ENCODE peak calls at places on chromosomes 12 and 14, in five cellular contexts. Q is HCT116, G is GM12892, B is stomach, H is GM23338. X is an unnamed sample.

GRCh38 chr14:63287661-63288483 is 30.9 kb downstream of the GPHB5 start:
- DNase-seq in Q (no peak), G (no peak), B (no peak), H (no peak), X (no peak)

GRCh38 chr12:109463776-109464175 is 13.3 kb downstream of the KCTD10 start:
- DNase-seq in Q (no peak), G (no peak), B (no peak), H (no peak), X (no peak)

GRCh38 chr12:63845726-63846125 is 1.2 kb downstream of the SRGAP1 start:
- DNase-seq in Q (no peak), G (no peak), B (no peak), H (no peak), X (no peak)

GRCh38 chr14:31142455-31143087 is 65.0 kb downstream of the HECTD1 start:
- DNase-seq in Q (no peak), G (no peak), B (no peak), H (no peak), X (no peak)

GRCh38 chr12:93089805-93090569 is 160.9 kb upstream of the EEA1 start:
- DNase-seq in Q (peak), G (no peak), B (no peak), H (no peak), X (peak)

GRCh38 chr12:64696065-64696741 is 63.0 kb downstream of the GNS start:
- DNase-seq in Q (no peak), G (no peak), B (no peak), H (no peak), X (no peak)

GRCh38 chr12:46404225-46404631 is 31.7 kb upstream of the SLC38A2 start:
- DNase-seq in Q (no peak), G (no peak), B (no peak), H (no peak), X (no peak)

GRCh38 chr12:87150969-87151662 is 878.1 kb downstream of the C12orf50 start:
- DNase-seq in Q (no peak), G (no peak), B (no peak), H (no peak), X (no peak)

GRCh38 chr14:33796356-33796755 is 154.5 kb downstream of the EGLN3 start:
- DNase-seq in Q (no peak), G (no peak), B (no peak), H (no peak), X (no peak)

GRCh38 chr12:45605624-45606023 is 123.9 kb upstream of the ARID2 start:
- DNase-seq in Q (no peak), G (no peak), B (no peak), H (no peak), X (no peak)

GRCh38 chr14:69727860-69728259 is 39.1 kb upstream of the SRSF5 start:
- DNase-seq in Q (no peak), G (no peak), B (no peak), H (no peak), X (no peak)

GRCh38 chr12:62434504-62435336 is 31.9 kb upstream of the MON2 start:
- DNase-seq in Q (no peak), G (no peak), B (peak), H (no peak), X (peak)

GRCh38 chr14:105617201-105617777 is 90.9 kb downstream of the TMEM121 start:
- DNase-seq in Q (no peak), G (no peak), B (no peak), H (no peak), X (no peak)

GRCh38 chr14:61527325-61528100 is 167.8 kb upstream of the HIF1A start:
- DNase-seq in Q (no peak), G (no peak), B (no peak), H (no peak), X (no peak)

GRCh38 chr12:13727707-13728147 is 253.7 kb downstream of the GRIN2B start:
- DNase-seq in Q (no peak), G (no peak), B (no peak), H (no peak), X (no peak)

GRCh38 chr12:107091989-107092641 is 1.2 kb downstream of the CRY1 start:
- DNase-seq in Q (peak), G (no peak), B (no peak), H (peak), X (peak)

GRCh38 chr12:118332511-118332910 is 40.2 kb downstream of the TAOK3 start:
- DNase-seq in Q (no peak), G (no peak), B (no peak), H (no peak), X (peak)

GRCh38 chr12:67794151-67794550 is 145.6 kb downstream of the DYRK2 start:
- DNase-seq in Q (no peak), G (no peak), B (no peak), H (no peak), X (no peak)

GRCh38 chr12:71969330-71969729 is 30.7 kb downstream of the TPH2 start:
- DNase-seq in Q (no peak), G (no peak), B (no peak), H (no peak), X (no peak)

GRCh38 chr14:54166049-54166950 is 209.7 kb upstream of the BMP4 start:
- DNase-seq in Q (no peak), G (no peak), B (no peak), H (no peak), X (no peak)

GRCh38 chr14:90109858-90110257 is 48.1 kb downstream of the KCNK13 start:
- DNase-seq in Q (peak), G (no peak), B (no peak), H (peak), X (no peak)

GRCh38 chr14:68523994-68524725 is 268.7 kb downstream of the ZFP36L1 start:
- DNase-seq in Q (no peak), G (no peak), B (no peak), H (no peak), X (no peak)

GRCh38 chr12:96585977-96586376 is 96.6 kb downstream of the CFAP54 start:
- DNase-seq in Q (no peak), G (no peak), B (no peak), H (no peak), X (no peak)

DNA sequence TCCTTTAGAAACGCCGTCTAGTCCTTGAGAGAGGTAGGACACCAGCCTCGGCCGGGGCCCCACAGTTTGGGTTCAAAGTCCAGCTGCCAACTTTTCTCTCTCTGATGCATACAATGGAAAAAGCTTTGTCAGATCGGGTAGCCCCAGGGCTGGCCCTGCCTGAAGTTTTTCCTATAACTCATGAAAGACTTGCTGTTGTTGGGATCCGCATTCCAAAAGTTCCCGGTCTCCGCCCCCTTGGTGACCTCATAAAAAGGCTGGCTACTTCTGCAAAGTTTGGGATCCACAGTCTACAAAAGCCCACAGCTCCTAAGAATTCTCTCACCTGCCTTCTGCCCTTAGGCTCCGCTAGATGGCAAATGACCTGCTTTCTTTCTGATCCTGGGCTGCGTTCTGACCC is 35.3 kb upstream of the CLEC6A start:
- DNase-seq in Q (no peak), G (no peak), B (no peak), H (no peak), X (no peak)
- TF ChIP-seq POLR2AphosphoS5 in Q (no peak), G (no peak), B (no peak), H (no peak), X (no peak)

DNA sequence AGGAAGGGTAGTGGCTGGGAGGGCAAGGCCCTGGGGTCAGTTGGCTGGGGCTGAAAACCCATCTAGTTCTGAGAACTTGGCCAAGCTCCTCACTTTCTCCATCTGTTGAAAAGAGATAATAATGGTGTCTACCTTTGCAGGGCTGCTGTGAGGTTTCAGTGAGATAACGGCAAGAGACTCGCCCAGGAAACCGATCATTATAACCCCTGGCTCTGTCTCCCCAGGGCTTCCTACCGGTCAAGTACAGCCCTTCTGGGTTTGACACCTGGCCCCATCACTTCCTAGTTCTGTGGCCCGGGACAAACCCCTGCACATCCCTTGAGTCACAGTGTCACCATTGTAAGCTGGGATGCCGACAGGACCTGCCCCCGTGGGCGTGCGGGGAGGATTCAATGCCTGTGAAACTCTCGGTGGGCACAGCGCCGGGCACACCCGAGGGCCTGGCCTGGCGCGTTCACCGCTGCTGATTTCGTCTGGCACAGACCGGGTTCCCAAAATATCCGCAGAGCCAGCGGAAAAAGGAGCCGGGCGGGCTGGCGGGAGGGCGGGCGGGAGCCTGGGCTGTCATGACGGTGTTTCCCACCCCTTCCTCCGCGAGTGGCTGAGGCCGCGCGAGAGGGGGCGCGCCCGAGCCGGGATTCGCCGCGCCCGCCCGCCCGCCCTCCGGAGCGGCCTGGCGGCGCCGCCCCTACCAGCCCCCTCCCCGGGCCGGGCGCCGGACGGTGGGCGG is 4.5 kb downstream of the KMT5A start:
- DNase-seq in Q (no peak), G (peak), B (peak), H (peak), X (no peak)
- TF ChIP-seq POLR2AphosphoS5 in Q (no peak), G (peak), B (no peak), H (no peak), X (peak)

DNA sequence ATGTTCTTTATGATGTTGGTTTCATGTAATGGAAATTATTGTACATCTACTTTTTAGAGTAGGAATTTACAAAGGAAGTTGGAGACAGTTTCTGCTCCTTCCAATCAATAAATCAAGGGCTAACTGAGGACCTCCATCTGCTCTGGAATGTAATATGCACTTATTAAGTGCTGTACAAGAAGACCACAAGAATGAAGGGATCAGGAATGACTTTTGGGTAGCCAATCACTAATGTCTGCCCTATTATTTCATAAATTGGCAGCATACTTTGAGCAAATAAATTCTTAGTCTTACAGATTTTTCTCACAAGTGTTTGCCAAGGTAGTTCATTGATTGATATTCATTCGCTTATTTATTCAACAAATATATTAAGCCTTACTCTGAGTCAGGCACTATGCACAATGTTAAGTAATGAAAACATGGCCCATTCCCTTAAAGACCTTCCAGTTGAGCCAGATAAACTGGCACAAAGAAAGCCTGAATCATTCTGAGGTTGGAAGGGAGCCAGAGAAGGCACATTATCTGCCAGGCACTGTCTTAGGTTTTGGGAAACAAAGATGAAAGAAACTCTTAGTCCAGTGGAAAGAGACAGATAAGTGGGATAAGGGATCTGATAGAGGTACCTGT is 26.7 kb downstream of the PDE6H start:
- DNase-seq in Q (no peak), G (no peak), B (no peak), H (no peak), X (no peak)
- TF ChIP-seq POLR2AphosphoS5 in Q (no peak), G (no peak), B (no peak), H (no peak), X (no peak)

DNA sequence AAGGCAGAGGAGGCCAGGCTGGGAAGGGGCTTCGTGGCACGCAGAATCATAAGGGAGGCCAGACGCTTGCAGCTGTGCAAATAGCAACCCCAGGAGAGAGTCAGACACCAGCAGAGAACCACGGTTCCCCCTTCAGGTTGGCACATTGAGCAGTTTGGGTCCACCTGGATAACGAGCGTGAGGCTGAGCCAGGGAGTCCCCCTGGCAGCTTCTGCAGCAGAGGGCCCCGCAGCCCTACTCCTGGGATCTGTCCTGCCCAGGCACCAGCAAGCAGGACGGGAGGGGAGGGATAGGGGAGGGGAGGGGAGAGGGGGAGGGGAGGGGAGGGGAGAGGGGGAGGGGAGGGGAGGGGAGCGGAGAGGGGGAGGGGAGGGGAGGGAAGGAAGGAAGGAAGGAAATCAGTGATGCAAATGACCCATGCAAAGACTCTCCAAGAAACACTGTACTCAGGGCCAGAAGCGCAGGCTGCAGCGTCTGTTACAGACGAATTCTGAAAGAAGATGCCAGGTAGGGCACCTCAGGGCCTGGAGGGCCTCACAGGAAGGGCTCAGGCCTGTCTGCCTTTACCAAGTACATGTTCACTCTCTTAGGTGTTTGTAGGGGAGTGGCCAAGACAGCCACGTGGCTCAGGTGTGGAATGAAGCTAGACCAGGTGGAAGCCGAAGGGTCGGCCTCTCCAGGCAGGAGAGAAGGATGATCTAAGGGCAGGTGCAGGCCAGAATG is 32.3 kb upstream of the MMP17 start:
- DNase-seq in Q (no peak), G (no peak), B (no peak), H (peak), X (no peak)
- TF ChIP-seq POLR2AphosphoS5 in Q (no peak), G (no peak), B (no peak), H (peak), X (no peak)

GRCh38 chr14:99757331-99758070 is 35.7 kb upstream of the EML1 start:
- DNase-seq in Q (peak), G (no peak), B (no peak), H (no peak), X (no peak)
- TF ChIP-seq POLR2AphosphoS5 in Q (no peak), G (no peak), B (peak), H (no peak), X (no peak)

DNA sequence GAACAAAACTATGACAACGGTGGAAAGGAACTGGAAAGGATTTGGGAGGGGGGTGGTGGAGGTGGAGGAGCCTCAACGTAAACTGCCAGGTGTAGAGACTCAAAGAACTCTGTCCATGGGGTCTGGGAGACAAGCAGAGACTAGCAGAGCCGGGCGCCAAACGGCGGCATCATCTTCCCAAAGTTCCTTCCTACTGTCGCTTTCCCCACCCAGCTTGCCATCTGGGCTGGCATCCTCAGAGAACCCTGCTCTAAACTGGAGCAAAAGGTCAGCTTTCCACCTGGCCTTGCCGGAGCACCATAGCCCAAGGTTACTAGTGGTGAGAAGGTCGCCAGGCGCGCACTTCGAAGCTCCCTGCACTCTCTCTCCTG is 4.0 kb upstream of the IRF2BPL start:
- DNase-seq in Q (no peak), G (no peak), B (no peak), H (peak), X (no peak)
- TF ChIP-seq POLR2AphosphoS5 in Q (no peak), G (no peak), B (no peak), H (peak), X (no peak)

DNA sequence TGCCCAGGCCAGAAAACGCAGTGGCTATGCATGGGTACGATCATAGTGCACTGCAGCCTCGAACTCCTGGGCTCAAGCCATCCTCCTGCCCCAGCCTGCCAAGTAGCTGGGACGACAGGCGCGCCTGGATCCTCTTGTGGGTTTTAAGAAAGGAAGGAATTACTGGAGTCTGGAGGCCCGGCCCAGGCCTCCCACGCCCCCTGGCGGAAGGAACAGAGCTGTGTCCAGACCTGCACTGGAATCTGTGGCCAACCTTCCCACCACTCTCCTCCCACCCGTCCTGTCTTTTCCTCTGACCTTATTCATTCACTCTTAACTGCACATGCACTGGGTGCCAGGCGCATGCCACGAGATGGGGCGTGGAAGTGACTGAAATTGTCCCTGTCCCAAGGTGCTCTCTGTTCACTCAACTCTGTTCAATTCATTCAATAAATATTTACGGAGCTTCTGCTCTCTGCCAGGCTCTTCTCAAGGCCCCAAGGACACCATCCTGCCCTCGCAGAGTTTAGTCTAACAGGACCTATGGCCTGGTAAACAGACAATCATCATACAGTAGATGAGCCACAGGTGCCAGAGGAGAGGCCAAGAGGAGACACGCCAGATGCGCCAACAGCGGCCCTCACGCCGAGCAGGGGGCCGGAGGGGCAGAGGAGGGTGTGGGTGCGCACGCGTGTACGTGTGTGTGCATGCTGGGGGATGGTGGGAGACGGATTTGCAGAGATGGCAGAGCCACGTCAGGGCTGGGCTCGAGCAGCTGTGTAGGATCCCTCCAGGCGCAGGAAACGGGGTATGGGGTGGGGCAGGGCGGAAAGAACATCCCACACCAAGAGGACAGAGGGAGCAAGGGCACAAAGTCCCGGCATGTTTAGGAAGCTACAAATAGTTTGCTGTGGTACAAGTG is 13.7 kb upstream of the TMEM106C start:
- DNase-seq in Q (peak), G (peak), B (peak), H (peak), X (peak)
- TF ChIP-seq POLR2AphosphoS5 in Q (no peak), G (no peak), B (peak), H (no peak), X (no peak)

DNA sequence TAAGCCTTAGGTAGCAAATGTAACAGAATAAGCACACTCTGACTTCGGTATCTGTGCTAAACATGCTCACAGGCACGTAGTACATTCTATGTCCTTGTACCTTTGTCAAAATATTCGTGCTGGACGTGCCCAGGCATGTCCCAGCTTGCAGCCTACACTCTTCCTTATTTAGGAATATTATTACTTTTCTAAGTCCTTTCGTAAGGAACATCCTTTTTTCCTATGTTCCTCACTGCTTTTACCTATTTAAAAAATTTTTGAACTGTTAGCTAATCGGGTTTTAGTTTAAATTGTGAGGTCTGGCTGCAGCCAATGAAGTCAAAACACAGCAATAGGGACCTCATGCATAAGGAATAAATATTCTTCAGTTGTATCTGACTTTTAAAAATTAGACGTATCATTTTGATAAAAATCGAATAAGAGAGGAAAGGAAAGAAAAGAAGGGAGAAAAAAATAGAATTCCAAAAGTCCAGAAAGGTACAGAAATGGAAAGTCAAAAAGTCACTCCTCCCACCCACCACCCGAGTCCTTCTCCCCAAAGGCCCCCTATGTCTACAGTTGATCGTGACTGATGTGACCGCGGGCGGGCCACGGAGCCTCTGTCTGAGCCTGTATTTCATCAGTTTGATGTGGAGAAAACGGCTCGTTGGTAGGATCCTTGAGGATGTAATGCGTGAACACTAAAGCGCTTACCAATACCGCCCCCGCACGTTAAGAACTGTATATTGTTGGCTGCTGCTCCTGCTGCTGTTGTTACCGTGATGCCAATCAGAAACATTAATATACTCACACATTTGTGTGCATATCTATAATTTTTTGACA is 24.4 kb upstream of the UBC start:
- DNase-seq in Q (peak), G (no peak), B (peak), H (peak), X (peak)
- TF ChIP-seq POLR2AphosphoS5 in Q (peak), G (no peak), B (no peak), H (no peak), X (no peak)

X was measured in HL-60.